ENCODE peak calls at places on chromosomes 7 and 10, in four cellular contexts. One of them, this sample, is unnamed.

GRCh38 chr7:148918058-148918596 is 34.0 kb upstream of the EZH2 start:
- DNase-seq in NCI-H2029 treated with DMSO at 0.1 percent for 48 hours: no peak
- DNase-seq in endothelial cell: no peak
- DNase-seq in GM23248: no peak
- DNase-seq in this sample: no peak

GRCh38 chr10:69445094-69445493 is 6.2 kb upstream of the TSPAN15 start:
- DNase-seq in NCI-H2029 treated with DMSO at 0.1 percent for 48 hours: no peak
- DNase-seq in endothelial cell: no peak
- DNase-seq in GM23248: peak
- DNase-seq in this sample: no peak

GRCh38 chr7:50607524-50608125 is 42.4 kb upstream of the DDC start:
- DNase-seq in NCI-H2029 treated with DMSO at 0.1 percent for 48 hours: no peak
- DNase-seq in endothelial cell: no peak
- DNase-seq in GM23248: peak
- DNase-seq in this sample: no peak

GRCh38 chr10:119211625-119212441 is 4.5 kb downstream of the GRK5 start:
- DNase-seq in NCI-H2029 treated with DMSO at 0.1 percent for 48 hours: no peak
- DNase-seq in endothelial cell: no peak
- DNase-seq in GM23248: no peak
- DNase-seq in this sample: no peak

GRCh38 chr7:1081931-1082401 is 5.9 kb upstream of the GPER1 start:
- DNase-seq in NCI-H2029 treated with DMSO at 0.1 percent for 48 hours: peak
- DNase-seq in endothelial cell: no peak
- DNase-seq in GM23248: no peak
- DNase-seq in this sample: peak

GRCh38 chr10:95333997-95334792 is 43.4 kb upstream of the PDLIM1 start:
- DNase-seq in NCI-H2029 treated with DMSO at 0.1 percent for 48 hours: no peak
- DNase-seq in endothelial cell: no peak
- DNase-seq in GM23248: peak
- DNase-seq in this sample: peak

GRCh38 chr7:37765872-37766525 is 82.4 kb upstream of the NME8 start:
- DNase-seq in NCI-H2029 treated with DMSO at 0.1 percent for 48 hours: no peak
- DNase-seq in endothelial cell: no peak
- DNase-seq in GM23248: no peak
- DNase-seq in this sample: no peak

GRCh38 chr7:158252081-158252836 is 335.4 kb downstream of the PTPRN2 start:
- DNase-seq in NCI-H2029 treated with DMSO at 0.1 percent for 48 hours: no peak
- DNase-seq in endothelial cell: no peak
- DNase-seq in GM23248: no peak
- DNase-seq in this sample: no peak

GRCh38 chr10:80855348-80855971 is 317.8 kb downstream of the SH2D4B start:
- DNase-seq in NCI-H2029 treated with DMSO at 0.1 percent for 48 hours: no peak
- DNase-seq in endothelial cell: peak
- DNase-seq in GM23248: no peak
- DNase-seq in this sample: no peak

GRCh38 chr7:112517487-112517886 is 36.7 kb downstream of the LSMEM1 start:
- DNase-seq in NCI-H2029 treated with DMSO at 0.1 percent for 48 hours: no peak
- DNase-seq in endothelial cell: no peak
- DNase-seq in GM23248: no peak
- DNase-seq in this sample: no peak

GRCh38 chr7:44981035-44981706 is 2.4 kb upstream of the MYO1G start:
- DNase-seq in NCI-H2029 treated with DMSO at 0.1 percent for 48 hours: no peak
- DNase-seq in endothelial cell: no peak
- DNase-seq in GM23248: no peak
- DNase-seq in this sample: no peak

GRCh38 chr10:35434533-35434932 is 98.2 kb downstream of the CCNY start:
- DNase-seq in NCI-H2029 treated with DMSO at 0.1 percent for 48 hours: no peak
- DNase-seq in endothelial cell: no peak
- DNase-seq in GM23248: no peak
- DNase-seq in this sample: no peak

GRCh38 chr10:46231087-46231486 is 55.7 kb upstream of the ANTXRL start:
- DNase-seq in NCI-H2029 treated with DMSO at 0.1 percent for 48 hours: no peak
- DNase-seq in endothelial cell: no peak
- DNase-seq in GM23248: no peak
- DNase-seq in this sample: no peak

GRCh38 chr10:42646692-42647640 is 8.6 kb upstream of the ZNF33B start:
- DNase-seq in NCI-H2029 treated with DMSO at 0.1 percent for 48 hours: peak
- DNase-seq in endothelial cell: no peak
- DNase-seq in GM23248: no peak
- DNase-seq in this sample: no peak

GRCh38 chr7:108196004-108196403 is 65.8 kb upstream of the LAMB4 start:
- DNase-seq in NCI-H2029 treated with DMSO at 0.1 percent for 48 hours: no peak
- DNase-seq in endothelial cell: no peak
- DNase-seq in GM23248: peak
- DNase-seq in this sample: peak

GRCh38 chr10:97540669-97541500 is 31.7 kb upstream of the ANKRD2 start:
- DNase-seq in NCI-H2029 treated with DMSO at 0.1 percent for 48 hours: no peak
- DNase-seq in endothelial cell: no peak
- DNase-seq in GM23248: peak
- DNase-seq in this sample: peak

GRCh38 chr10:120347644-120348043 is 109.4 kb upstream of the PLPP4 start:
- DNase-seq in NCI-H2029 treated with DMSO at 0.1 percent for 48 hours: no peak
- DNase-seq in endothelial cell: no peak
- DNase-seq in GM23248: no peak
- DNase-seq in this sample: no peak

GRCh38 chr7:2069472-2069860 is 163.3 kb downstream of the MAD1L1 start:
- DNase-seq in NCI-H2029 treated with DMSO at 0.1 percent for 48 hours: no peak
- DNase-seq in endothelial cell: no peak
- DNase-seq in GM23248: peak
- DNase-seq in this sample: peak

GRCh38 chr7:7693881-7694280 is 24.5 kb downstream of the RPA3 start:
- DNase-seq in NCI-H2029 treated with DMSO at 0.1 percent for 48 hours: no peak
- DNase-seq in endothelial cell: no peak
- DNase-seq in GM23248: peak
- DNase-seq in this sample: peak

GRCh38 chr7:137717811-137718271 is 128.9 kb downstream of the DGKI start:
- DNase-seq in NCI-H2029 treated with DMSO at 0.1 percent for 48 hours: no peak
- DNase-seq in endothelial cell: no peak
- DNase-seq in GM23248: peak
- DNase-seq in this sample: peak

GRCh38 chr7:7641129-7641663 is 644 bp downstream of the UMAD1 start:
- DNase-seq in NCI-H2029 treated with DMSO at 0.1 percent for 48 hours: no peak
- DNase-seq in endothelial cell: peak
- DNase-seq in GM23248: peak
- DNase-seq in this sample: no peak

GRCh38 chr7:43639858-43640491 is 57.1 kb downstream of the STK17A start:
- DNase-seq in NCI-H2029 treated with DMSO at 0.1 percent for 48 hours: peak
- DNase-seq in endothelial cell: no peak
- DNase-seq in GM23248: peak
- DNase-seq in this sample: peak

GRCh38 chr10:103917326-103918052 is 495 bp downstream of the STN1 start:
- DNase-seq in NCI-H2029 treated with DMSO at 0.1 percent for 48 hours: no peak
- DNase-seq in endothelial cell: no peak
- DNase-seq in GM23248: peak
- DNase-seq in this sample: peak

GRCh38 chr7:100589341-100589935 is 3.3 kb downstream of the FBXO24 start:
- DNase-seq in NCI-H2029 treated with DMSO at 0.1 percent for 48 hours: no peak
- DNase-seq in endothelial cell: no peak
- DNase-seq in GM23248: no peak
- DNase-seq in this sample: no peak

GRCh38 chr7:73622909-73623797 is 1.2 kb downstream of the MLXIPL start:
- DNase-seq in NCI-H2029 treated with DMSO at 0.1 percent for 48 hours: no peak
- DNase-seq in endothelial cell: no peak
- DNase-seq in GM23248: peak
- DNase-seq in this sample: no peak

GRCh38 chr7:157667261-157667660 is 330.5 kb downstream of the DNAJB6 start:
- DNase-seq in NCI-H2029 treated with DMSO at 0.1 percent for 48 hours: no peak
- DNase-seq in endothelial cell: no peak
- DNase-seq in GM23248: no peak
- DNase-seq in this sample: no peak

GRCh38 chr7:7851381-7851780 is 117.2 kb upstream of the GLCCI1 start:
- DNase-seq in NCI-H2029 treated with DMSO at 0.1 percent for 48 hours: no peak
- DNase-seq in endothelial cell: no peak
- DNase-seq in GM23248: no peak
- DNase-seq in this sample: peak

This sample was measured in astrocyte.